ENCODE peak calls at places on chromosome 6, in seven cellular contexts. Y is PC-3, R is cardiac muscle cell, H is breast epithelium, U is ovary, N is OCI-LY7, D is A549. X is an unnamed sample. For H3K4me1, the result is how much of the 10 kb centered on the place peaks cover.

GRCh38 chr6:70172252-70172651 is 130.6 kb downstream of the COL9A1 start:
- DNase-seq in Y (no peak), R (no peak), H (no peak), U (no peak), N (no peak), D (no peak), X (no peak)

GRCh38 chr6:129150476-129150875 is 267.5 kb downstream of the LAMA2 start:
- DNase-seq in Y (no peak), R (no peak), H (no peak), U (no peak), N (no peak), D (no peak), X (no peak)

GRCh38 chr6:76861403-76861802 is 601.9 kb downstream of the HTR1B start:
- DNase-seq in Y (peak), R (peak), H (no peak), U (peak), N (peak), D (no peak), X (peak)

GRCh38 chr6:83908813-83909212 is 49.3 kb downstream of the CYB5R4 start:
- DNase-seq in Y (peak), R (no peak), H (no peak), U (no peak), N (no peak), D (no peak), X (no peak)

GRCh38 chr6:21885532-21886089 is 292.1 kb downstream of the SOX4 start:
- DNase-seq in Y (peak), R (peak), H (peak), U (peak), N (no peak), D (peak), X (peak)

GRCh38 chr6:41625442-41625841 is 12.8 kb upstream of the MDFI start:
- DNase-seq in Y (no peak), R (peak), H (peak), U (no peak), N (peak), D (no peak), X (no peak)

GRCh38 chr6:36660771-36661471 is 17.6 kb upstream of the CDKN1A start:
- DNase-seq in Y (no peak), R (peak), H (no peak), U (peak), N (no peak), D (no peak), X (peak)

GRCh38 chr6:133827766-133828165 is 61.1 kb upstream of the TCF21 start:
- DNase-seq in Y (no peak), R (no peak), H (no peak), U (no peak), N (no peak), D (no peak), X (no peak)

GRCh38 chr6:43805695-43806040 is 35.7 kb downstream of the VEGFA start:
- DNase-seq in Y (no peak), R (no peak), H (no peak), U (no peak), N (no peak), D (no peak), X (no peak)

GRCh38 chr6:117448011-117448410 is 22.3 kb upstream of the ROS1 start:
- DNase-seq in Y (no peak), R (peak), H (no peak), U (no peak), N (no peak), D (no peak), X (no peak)

GRCh38 chr6:166691199-166691598 is 64.1 kb upstream of the RPS6KA2 start:
- DNase-seq in Y (peak), R (peak), H (peak), U (no peak), N (no peak), D (no peak), X (no peak)

GRCh38 chr6:104638841-104639290 is 220.9 kb downstream of the HACE1 start:
- DNase-seq in Y (no peak), R (peak), H (no peak), U (no peak), N (peak), D (no peak), X (no peak)

GRCh38 chr6:150452642-150453243 is 83.9 kb downstream of the IYD start:
- DNase-seq in Y (no peak), R (no peak), H (no peak), U (no peak), N (no peak), D (no peak), X (no peak)

GRCh38 chr6:43129434-43130194 is 41.5 kb upstream of the SRF start:
- DNase-seq in Y (peak), R (peak), H (no peak), U (no peak), N (peak), D (peak), X (peak)

GRCh38 chr6:139124887-139125672 is 9.8 kb upstream of the HECA start:
- DNase-seq in Y (peak), R (peak), H (no peak), U (peak), N (peak), D (peak), X (peak)

GRCh38 chr6:365835-366234 is 25.7 kb upstream of the IRF4 start:
- DNase-seq in Y (no peak), R (no peak), H (no peak), U (no peak), N (peak), D (no peak), X (no peak)

GRCh38 chr6:363909-364308 is 27.6 kb upstream of the IRF4 start:
- DNase-seq in Y (no peak), R (no peak), H (no peak), U (no peak), N (no peak), D (no peak), X (no peak)

GRCh38 chr6:363291-363690 is 28.3 kb upstream of the IRF4 start:
- DNase-seq in Y (no peak), R (no peak), H (no peak), U (no peak), N (no peak), D (no peak), X (no peak)

GRCh38 chr6:366389-366788 is 25.2 kb upstream of the IRF4 start:
- DNase-seq in Y (no peak), R (no peak), H (no peak), U (no peak), N (peak), D (no peak), X (no peak)

DNA sequence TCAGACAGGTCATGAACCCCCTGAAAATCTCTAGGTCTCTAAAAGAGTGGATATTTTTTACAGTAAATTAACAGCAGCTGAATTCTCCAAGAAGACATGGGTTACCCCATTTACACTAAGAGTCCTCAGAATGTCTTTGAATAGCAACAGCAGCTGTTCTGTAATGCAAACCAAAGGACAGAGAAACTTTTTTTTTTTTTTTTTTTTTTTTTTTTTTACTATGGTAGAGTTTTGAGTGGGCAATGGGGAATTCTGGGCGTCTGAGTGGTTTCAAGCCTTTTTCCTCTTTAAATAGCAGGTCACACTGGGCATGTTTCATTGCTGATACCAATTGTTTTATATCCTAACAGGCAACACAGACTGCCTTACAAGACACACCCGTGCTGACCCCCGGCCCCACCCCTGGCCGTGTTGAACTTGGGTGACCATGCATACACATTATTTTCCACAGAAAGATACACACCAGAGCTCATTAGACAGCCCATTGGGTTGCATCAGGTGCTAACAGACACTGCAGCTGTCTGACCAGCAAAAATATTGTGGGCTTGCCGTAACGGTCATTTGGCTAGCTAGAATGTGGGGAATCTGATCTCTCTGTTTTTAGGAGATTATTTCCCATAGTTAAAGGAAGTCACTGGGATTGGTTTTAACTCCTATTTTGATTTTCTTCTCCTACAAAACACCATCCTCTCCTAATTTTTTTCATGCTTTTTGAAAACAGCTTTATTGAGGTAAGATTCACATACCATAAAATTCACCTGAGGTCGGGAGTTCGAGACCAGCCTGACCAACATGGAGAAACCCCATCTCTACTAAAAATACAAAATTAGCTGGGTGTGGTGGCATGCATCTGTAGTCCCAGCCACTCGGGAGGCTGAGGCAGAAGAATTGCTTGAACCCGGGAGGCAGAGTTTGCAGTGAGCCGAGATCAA is 26.7 kb upstream of the IRF4 start:
- DNase-seq in Y (no peak), R (no peak), H (no peak), U (no peak), N (peak), D (no peak), X (no peak)
- H3K4me3 ChIP-seq in Y (no peak), R (no peak), H (no peak), U (no peak), N (peak), D (no peak), X (no peak)

GRCh38 chr6:53831956-53832660 is 37.3 kb downstream of the LRRC1 start:
- DNase-seq in Y (no peak), R (no peak), H (no peak), U (no peak), N (no peak), D (no peak), X (no peak)

GRCh38 chr6:53830356-53830755 is 35.6 kb downstream of the LRRC1 start:
- DNase-seq in Y (no peak), R (no peak), H (no peak), U (no peak), N (no peak), D (no peak), X (no peak)

GRCh38 chr6:53831081-53831839 is 36.5 kb downstream of the LRRC1 start:
- DNase-seq in Y (no peak), R (no peak), H (no peak), U (no peak), N (no peak), D (no peak), X (no peak)

GRCh38 chr6:53833147-53833546 is 38.3 kb downstream of the LRRC1 start:
- DNase-seq in Y (no peak), R (no peak), H (no peak), U (no peak), N (no peak), D (no peak), X (no peak)

GRCh38 chr6:53834134-53834533 is 39.3 kb downstream of the LRRC1 start:
- DNase-seq in Y (no peak), R (no peak), H (no peak), U (no peak), N (no peak), D (no peak), X (peak)
- H3K27ac ChIP-seq in Y (no peak), R (no peak), H (no peak), U (no peak), N (no peak), D (no peak), X (peak)

GRCh38 chr6:158860279-158860865 is 41.2 kb upstream of the EZR start:
- DNase-seq in Y (no peak), R (no peak), H (no peak), U (no peak), N (no peak), D (no peak), X (peak)
- H3K4me1 ChIP-seq in Y (under half), R (under half), H (under half), U (under half), N (half or more), D (half or more), X (under half)

GRCh38 chr6:1297746-1298145 is 14.2 kb upstream of the FOXQ1 start:
- DNase-seq in Y (no peak), R (no peak), H (no peak), U (no peak), N (no peak), D (peak), X (no peak)
- H3K4me3 ChIP-seq in Y (no peak), R (no peak), H (no peak), U (no peak), N (no peak), D (no peak), X (no peak)

GRCh38 chr6:119337252-119337651 is 12.3 kb downstream of the MAN1A1 start:
- DNase-seq in Y (no peak), R (no peak), H (no peak), U (no peak), N (no peak), D (no peak), X (no peak)

GRCh38 chr6:119333063-119333609 is 16.4 kb downstream of the MAN1A1 start:
- DNase-seq in Y (no peak), R (no peak), H (no peak), U (no peak), N (no peak), D (no peak), X (no peak)

GRCh38 chr6:119331676-119332286 is 17.8 kb downstream of the MAN1A1 start:
- DNase-seq in Y (no peak), R (no peak), H (no peak), U (no peak), N (no peak), D (no peak), X (no peak)

GRCh38 chr6:119333707-119334295 is 15.8 kb downstream of the MAN1A1 start:
- DNase-seq in Y (peak), R (no peak), H (no peak), U (no peak), N (peak), D (no peak), X (no peak)

DNA sequence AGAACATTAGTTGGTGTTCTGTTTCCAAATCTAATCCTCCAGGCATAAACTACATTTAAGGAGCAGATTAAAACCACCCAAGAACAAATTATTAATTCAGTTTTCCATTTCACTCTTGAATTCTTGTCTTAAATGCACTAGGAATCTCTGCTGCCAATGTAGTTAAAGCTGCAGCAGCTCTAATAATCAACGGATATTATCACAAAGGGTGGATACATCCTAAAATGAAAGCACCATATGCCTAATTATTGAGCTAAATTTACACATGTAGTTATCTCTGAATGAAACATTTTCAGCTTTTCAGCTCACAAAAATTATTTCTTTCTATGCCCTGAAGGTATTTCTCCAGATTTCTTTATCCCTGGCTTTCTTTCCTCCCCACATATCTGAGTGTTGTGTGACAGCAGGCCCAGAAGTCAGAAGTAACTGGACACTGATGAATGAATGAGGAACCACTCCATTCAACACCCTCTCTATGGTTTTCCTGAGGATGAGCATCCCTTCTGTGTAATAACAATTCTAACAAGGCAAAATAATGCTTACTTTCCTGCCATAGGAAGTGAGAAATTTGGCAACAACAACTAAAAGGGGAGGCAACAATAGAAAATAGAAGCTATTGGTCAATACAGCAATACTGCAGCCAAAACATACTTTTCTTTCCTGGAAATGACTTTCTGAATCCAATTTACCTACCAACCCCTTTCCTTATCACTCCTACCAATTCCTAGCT is 14.9 kb downstream of the MAN1A1 start:
- DNase-seq in Y (no peak), R (peak), H (no peak), U (no peak), N (no peak), D (no peak), X (no peak)
- H3K27ac ChIP-seq in Y (no peak), R (no peak), H (peak), U (no peak), N (no peak), D (no peak), X (no peak)

GRCh38 chr6:149235130-149235561 is 82.4 kb upstream of the TAB2 start:
- DNase-seq in Y (peak), R (peak), H (no peak), U (peak), N (peak), D (peak), X (no peak)
- H3K4me1 ChIP-seq in Y (under half), R (under half), H (under half), U (under half), N (under half), D (under half), X (under half)

DNA sequence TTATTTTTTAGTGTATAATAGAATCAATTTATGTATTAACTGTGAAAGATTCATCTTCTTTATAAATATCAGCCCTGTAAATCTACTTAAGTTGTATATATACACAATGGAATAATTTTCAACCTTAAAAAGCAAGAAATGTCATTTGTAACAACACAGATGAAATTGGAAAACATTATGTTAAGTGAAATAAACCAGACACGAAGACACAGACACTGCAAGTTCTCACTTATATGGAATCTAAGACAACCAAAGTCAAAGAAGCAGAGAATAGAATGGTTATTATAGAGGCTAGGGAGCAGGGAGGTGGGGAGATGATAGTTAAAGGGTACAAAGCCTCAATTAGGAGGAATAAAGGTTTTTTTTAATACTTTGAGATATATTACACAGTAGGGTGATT is 1404.4 kb downstream of the HACE1 start:
- DNase-seq in Y (no peak), R (no peak), H (no peak), U (no peak), N (no peak), D (no peak), X (no peak)
- H3K4me3 ChIP-seq in Y (no peak), R (no peak), H (no peak), U (no peak), N (no peak), D (no peak), X (no peak)